ENCODE peak calls at places on chromosomes 13 and 19, in ten cellular contexts. E is neural progenitor cell, C is NCI-H1092 treated with DMSO at 0.1 percent for 48 hours, K is GM23338, L is nephron progenitor cell, P is A549, G is HEK293T, R is AG09319, V is left lobe of liver, B is sciatic nerve. A is an unnamed sample.

GRCh38 chr13:110525328-110526319 is 35.9 kb downstream of the RAB20 start:
- DNase-seq in E (no peak), C (peak), K (no peak), L (no peak), P (no peak), G (no peak), R (no peak), V (no peak), B (no peak), A (no peak)

GRCh38 chr13:98300956-98301641 is 124.0 kb upstream of the RNF113B start:
- DNase-seq in E (no peak), C (peak), K (no peak), L (no peak), P (no peak), G (no peak), R (peak), V (no peak), B (no peak), A (no peak)

GRCh38 chr13:97285221-97285955 is 63.3 kb downstream of the MBNL2 start:
- DNase-seq in E (no peak), C (no peak), K (no peak), L (no peak), P (no peak), G (no peak), R (no peak), V (no peak), B (no peak), A (no peak)

GRCh38 chr13:46575843-46576242 is 22.9 kb downstream of the LRCH1 start:
- DNase-seq in E (peak), C (no peak), K (no peak), L (no peak), P (no peak), G (no peak), R (peak), V (no peak), B (no peak), A (no peak)

GRCh38 chr13:25847145-25847544 is 204.7 kb downstream of the SHISA2 start:
- DNase-seq in E (no peak), C (no peak), K (no peak), L (no peak), P (no peak), G (no peak), R (no peak), V (no peak), B (no peak), A (no peak)

GRCh38 chr19:13825489-13826475 is 30.5 kb downstream of the ZSWIM4 start:
- DNase-seq in E (peak), C (no peak), K (peak), L (peak), P (no peak), G (peak), R (no peak), V (no peak), B (peak), A (no peak)

GRCh38 chr19:33778089-33778791 is 18.4 kb upstream of the KCTD15 start:
- DNase-seq in E (peak), C (peak), K (peak), L (peak), P (peak), G (peak), R (peak), V (peak), B (peak), A (peak)

GRCh38 chr19:5028229-5028886 is 59.4 kb downstream of the KDM4B start:
- DNase-seq in E (no peak), C (no peak), K (no peak), L (no peak), P (no peak), G (no peak), R (no peak), V (no peak), B (no peak), A (no peak)

GRCh38 chr19:6551607-6552450 is 21.0 kb downstream of the TNFSF9 start:
- DNase-seq in E (peak), C (no peak), K (peak), L (peak), P (peak), G (no peak), R (no peak), V (no peak), B (no peak), A (no peak)

GRCh38 chr19:15249912-15250634 is 17.8 kb upstream of the EPHX3 start:
- DNase-seq in E (peak), C (no peak), K (no peak), L (peak), P (no peak), G (no peak), R (peak), V (no peak), B (peak), A (no peak)

GRCh38 chr13:106161186-106161585 is 374.3 kb downstream of the EFNB2 start:
- DNase-seq in E (no peak), C (no peak), K (no peak), L (no peak), P (no peak), G (no peak), R (no peak), V (no peak), B (no peak), A (peak)

GRCh38 chr13:35690546-35690945 is 214.1 kb upstream of the MAB21L1 start:
- DNase-seq in E (no peak), C (no peak), K (no peak), L (no peak), P (no peak), G (no peak), R (no peak), V (no peak), B (no peak), A (no peak)

GRCh38 chr19:8500158-8500557 is 2.3 kb downstream of the PRAM1 start:
- DNase-seq in E (peak), C (no peak), K (no peak), L (no peak), P (no peak), G (no peak), R (no peak), V (no peak), B (no peak), A (peak)

GRCh38 chr13:27139565-27139964 is 32.0 kb downstream of the USP12 start:
- DNase-seq in E (no peak), C (no peak), K (no peak), L (no peak), P (no peak), G (no peak), R (no peak), V (no peak), B (no peak), A (no peak)

GRCh38 chr13:94656766-94657165 is 55.1 kb downstream of the GPR180 start:
- DNase-seq in E (no peak), C (no peak), K (peak), L (no peak), P (peak), G (no peak), R (peak), V (no peak), B (no peak), A (no peak)